ENCODE peak calls at places on chromosomes 16 and 17, in ten cellular contexts. One of them, this sample, is unnamed.

GRCh38 chr17:11986179-11986938 is 10.9 kb downstream of the ZNF18 start:
- DNase-seq in caudate nucleus: no peak
- DNase-seq in dorsolateral prefrontal cortex: no peak
- DNase-seq in IMR-90: no peak
- DNase-seq in naive thymus-derived CD8-positive, alpha-beta T cell: no peak
- DNase-seq in chondrocyte: no peak
- DNase-seq in stromal cell of bone marrow: peak
- DNase-seq in stomach: no peak
- DNase-seq in tibial nerve: peak
- DNase-seq in globus pallidus: no peak
- DNase-seq in this sample: no peak

GRCh38 chr16:90019543-90020259 is 445 bp upstream of the DBNDD1 start:
- DNase-seq in caudate nucleus: no peak
- DNase-seq in stomach: peak
- DNase-seq in globus pallidus: no peak
- DNase-seq in naive thymus-derived CD8-positive, alpha-beta T cell: peak
- DNase-seq in chondrocyte: no peak
- DNase-seq in dorsolateral prefrontal cortex: no peak
- DNase-seq in IMR-90: peak
- DNase-seq in tibial nerve: no peak
- DNase-seq in stromal cell of bone marrow: peak
- DNase-seq in this sample: no peak

GRCh38 chr16:31099860-31100638 is 5.5 kb upstream of the VKORC1 start:
- DNase-seq in dorsolateral prefrontal cortex: no peak
- DNase-seq in stromal cell of bone marrow: no peak
- DNase-seq in tibial nerve: no peak
- DNase-seq in IMR-90: peak
- DNase-seq in stomach: no peak
- DNase-seq in caudate nucleus: no peak
- DNase-seq in naive thymus-derived CD8-positive, alpha-beta T cell: no peak
- DNase-seq in globus pallidus: no peak
- DNase-seq in chondrocyte: no peak
- DNase-seq in this sample: no peak

GRCh38 chr17:16934836-16935235 is 37.1 kb downstream of the TNFRSF13B start:
- DNase-seq in IMR-90: no peak
- DNase-seq in naive thymus-derived CD8-positive, alpha-beta T cell: no peak
- DNase-seq in dorsolateral prefrontal cortex: peak
- DNase-seq in stromal cell of bone marrow: no peak
- DNase-seq in globus pallidus: no peak
- DNase-seq in chondrocyte: peak
- DNase-seq in tibial nerve: no peak
- DNase-seq in caudate nucleus: no peak
- DNase-seq in stomach: no peak
- DNase-seq in this sample: no peak

GRCh38 chr17:50361561-50362480 is 11.2 kb downstream of the MRPL27 start:
- DNase-seq in naive thymus-derived CD8-positive, alpha-beta T cell: peak
- DNase-seq in stromal cell of bone marrow: peak
- DNase-seq in chondrocyte: no peak
- DNase-seq in stomach: peak
- DNase-seq in tibial nerve: peak
- DNase-seq in caudate nucleus: no peak
- DNase-seq in dorsolateral prefrontal cortex: no peak
- DNase-seq in globus pallidus: peak
- DNase-seq in IMR-90: peak
- DNase-seq in this sample: peak

GRCh38 chr17:37570527-37571093 is 38.6 kb downstream of the SYNRG start:
- DNase-seq in caudate nucleus: no peak
- DNase-seq in IMR-90: peak
- DNase-seq in dorsolateral prefrontal cortex: peak
- DNase-seq in globus pallidus: peak
- DNase-seq in naive thymus-derived CD8-positive, alpha-beta T cell: no peak
- DNase-seq in tibial nerve: no peak
- DNase-seq in stromal cell of bone marrow: no peak
- DNase-seq in stomach: peak
- DNase-seq in chondrocyte: no peak
- DNase-seq in this sample: peak

GRCh38 chr17:77695386-77695785 is 263.1 kb upstream of the TNRC6C start:
- DNase-seq in stromal cell of bone marrow: no peak
- DNase-seq in dorsolateral prefrontal cortex: no peak
- DNase-seq in stomach: no peak
- DNase-seq in chondrocyte: peak
- DNase-seq in IMR-90: no peak
- DNase-seq in naive thymus-derived CD8-positive, alpha-beta T cell: no peak
- DNase-seq in globus pallidus: no peak
- DNase-seq in caudate nucleus: no peak
- DNase-seq in tibial nerve: no peak
- DNase-seq in this sample: no peak

GRCh38 chr17:14950216-14950615 is 314.9 kb downstream of the PMP22 start:
- DNase-seq in tibial nerve: no peak
- DNase-seq in dorsolateral prefrontal cortex: no peak
- DNase-seq in chondrocyte: no peak
- DNase-seq in stromal cell of bone marrow: no peak
- DNase-seq in globus pallidus: no peak
- DNase-seq in caudate nucleus: no peak
- DNase-seq in IMR-90: peak
- DNase-seq in naive thymus-derived CD8-positive, alpha-beta T cell: no peak
- DNase-seq in stomach: no peak
- DNase-seq in this sample: no peak

GRCh38 chr17:42985225-42985624 is 4.9 kb downstream of the RUNDC1 start:
- DNase-seq in chondrocyte: no peak
- DNase-seq in tibial nerve: no peak
- DNase-seq in stomach: no peak
- DNase-seq in stromal cell of bone marrow: no peak
- DNase-seq in naive thymus-derived CD8-positive, alpha-beta T cell: no peak
- DNase-seq in caudate nucleus: no peak
- DNase-seq in globus pallidus: peak
- DNase-seq in IMR-90: no peak
- DNase-seq in dorsolateral prefrontal cortex: no peak
- DNase-seq in this sample: no peak

GRCh38 chr17:17391575-17392370 is 85.0 kb upstream of the MED9 start:
- DNase-seq in chondrocyte: no peak
- DNase-seq in stromal cell of bone marrow: no peak
- DNase-seq in globus pallidus: no peak
- DNase-seq in tibial nerve: no peak
- DNase-seq in dorsolateral prefrontal cortex: no peak
- DNase-seq in caudate nucleus: no peak
- DNase-seq in naive thymus-derived CD8-positive, alpha-beta T cell: peak
- DNase-seq in IMR-90: no peak
- DNase-seq in stomach: no peak
- DNase-seq in this sample: no peak

GRCh38 chr16:2829501-2830354 is at the start of gene ZG16B:
- DNase-seq in globus pallidus: no peak
- DNase-seq in stromal cell of bone marrow: no peak
- DNase-seq in tibial nerve: no peak
- DNase-seq in IMR-90: no peak
- DNase-seq in stomach: peak
- DNase-seq in naive thymus-derived CD8-positive, alpha-beta T cell: no peak
- DNase-seq in chondrocyte: peak
- DNase-seq in dorsolateral prefrontal cortex: no peak
- DNase-seq in caudate nucleus: no peak
- DNase-seq in this sample: no peak

GRCh38 chr17:28597606-28598383 is 1.0 kb downstream of the SPAG5 start:
- DNase-seq in tibial nerve: no peak
- DNase-seq in IMR-90: no peak
- DNase-seq in chondrocyte: no peak
- DNase-seq in dorsolateral prefrontal cortex: no peak
- DNase-seq in caudate nucleus: no peak
- DNase-seq in naive thymus-derived CD8-positive, alpha-beta T cell: no peak
- DNase-seq in globus pallidus: no peak
- DNase-seq in stomach: no peak
- DNase-seq in stromal cell of bone marrow: no peak
- DNase-seq in this sample: no peak

GRCh38 chr16:57590654-57591085 is 37.8 kb upstream of the ADGRG1 start:
- DNase-seq in stomach: no peak
- DNase-seq in naive thymus-derived CD8-positive, alpha-beta T cell: no peak
- DNase-seq in stromal cell of bone marrow: peak
- DNase-seq in globus pallidus: no peak
- DNase-seq in dorsolateral prefrontal cortex: no peak
- DNase-seq in IMR-90: peak
- DNase-seq in chondrocyte: peak
- DNase-seq in caudate nucleus: no peak
- DNase-seq in tibial nerve: no peak
- DNase-seq in this sample: no peak

GRCh38 chr17:57009737-57010445 is 32.0 kb downstream of the SCPEP1 start:
- DNase-seq in tibial nerve: peak
- DNase-seq in naive thymus-derived CD8-positive, alpha-beta T cell: peak
- DNase-seq in IMR-90: peak
- DNase-seq in caudate nucleus: no peak
- DNase-seq in chondrocyte: no peak
- DNase-seq in dorsolateral prefrontal cortex: peak
- DNase-seq in stomach: peak
- DNase-seq in stromal cell of bone marrow: peak
- DNase-seq in globus pallidus: peak
- DNase-seq in this sample: peak

GRCh38 chr17:82407255-82407654 is 10.9 kb upstream of the HEXD start:
- DNase-seq in stomach: peak
- DNase-seq in globus pallidus: no peak
- DNase-seq in stromal cell of bone marrow: no peak
- DNase-seq in naive thymus-derived CD8-positive, alpha-beta T cell: no peak
- DNase-seq in chondrocyte: no peak
- DNase-seq in IMR-90: peak
- DNase-seq in caudate nucleus: no peak
- DNase-seq in tibial nerve: no peak
- DNase-seq in dorsolateral prefrontal cortex: no peak
- DNase-seq in this sample: no peak

GRCh38 chr16:64137976-64138375 is 983.9 kb downstream of the CDH11 start:
- DNase-seq in stomach: no peak
- DNase-seq in stromal cell of bone marrow: no peak
- DNase-seq in caudate nucleus: no peak
- DNase-seq in globus pallidus: no peak
- DNase-seq in IMR-90: no peak
- DNase-seq in naive thymus-derived CD8-positive, alpha-beta T cell: no peak
- DNase-seq in dorsolateral prefrontal cortex: no peak
- DNase-seq in tibial nerve: no peak
- DNase-seq in chondrocyte: no peak
- DNase-seq in this sample: no peak

This sample was measured in fibroblast of the conjunctiva.